ENCODE peak calls at places on chromosome 1, in four cellular contexts. F is mammary epithelial cell; P is fibroblast of pulmonary artery; H is CD4-positive, alpha-beta memory T cell. K is an unnamed sample.

GRCh38 chr1:221740260-221740830 is 1.5 kb downstream of the DUSP10 start:
- DNase-seq in F (peak; percentile 57), P (no peak), H (no peak), K (no peak)

GRCh38 chr1:33893147-33893830 is 29.4 kb downstream of the HMGB4 start:
- DNase-seq in F (no peak), P (peak; percentile 5), H (no peak), K (peak; percentile 86)

GRCh38 chr1:76336951-76337371 is 262.4 kb downstream of the ST6GALNAC3 start:
- DNase-seq in F (no peak), P (peak; percentile 98), H (no peak), K (peak; percentile 92)

GRCh38 chr1:40291293-40291692 is 25.8 kb downstream of the COL9A2 start:
- DNase-seq in F (no peak), P (no peak), H (no peak), K (no peak)

GRCh38 chr1:210499956-210500355 is 171.3 kb downstream of the HHAT start:
- DNase-seq in F (no peak), P (no peak), H (no peak), K (no peak)

GRCh38 chr1:53060580-53060979 is 1.4 kb upstream of the PODN start:
- DNase-seq in F (no peak), P (peak; percentile 62), H (no peak), K (peak; percentile 76)

GRCh38 chr1:63557365-63557987 is 34.2 kb downstream of the EFCAB7 start:
- DNase-seq in F (peak; percentile 24), P (peak; percentile 63), H (no peak), K (peak; percentile 56)

GRCh38 chr1:156048663-156049258 is 4.8 kb downstream of the UBQLN4 start:
- DNase-seq in F (no peak), P (no peak), H (no peak), K (no peak)

GRCh38 chr1:168485048-168485447 is 58.7 kb downstream of the XCL2 start:
- DNase-seq in F (peak; percentile 59), P (peak; percentile 78), H (no peak), K (peak; percentile 68)

GRCh38 chr1:154577346-154578057 is 9.9 kb downstream of the CHRNB2 start:
- DNase-seq in F (no peak), P (no peak), H (no peak), K (no peak)

GRCh38 chr1:109895720-109896504 is 14.7 kb upstream of the CSF1 start:
- DNase-seq in F (no peak), P (peak; percentile 86), H (no peak), K (peak; percentile 71)

GRCh38 chr1:226310637-226311195 is 1.8 kb upstream of the LIN9 start:
- DNase-seq in F (peak; percentile 49), P (no peak), H (no peak), K (no peak)

GRCh38 chr1:240031414-240031813 is 60.3 kb upstream of the FMN2 start:
- DNase-seq in F (no peak), P (peak; percentile 22), H (no peak), K (peak; percentile 68)

GRCh38 chr1:57450981-57451380 is 27.1 kb upstream of the DAB1 start:
- DNase-seq in F (no peak), P (no peak), H (no peak), K (no peak)

GRCh38 chr1:202576816-202577215 is 133.4 kb downstream of the SYT2 start:
- DNase-seq in F (no peak), P (peak; percentile 91), H (no peak), K (peak; percentile 87)

GRCh38 chr1:183363967-183364366 is 54.2 kb downstream of the NMNAT2 start:
- DNase-seq in F (peak; percentile 22), P (peak; percentile 87), H (no peak), K (peak; percentile 59)

GRCh38 chr1:159835366-159835765 is 8.7 kb downstream of the SLAMF8 start:
- DNase-seq in F (no peak), P (no peak), H (no peak), K (no peak)

GRCh38 chr1:10691740-10692125 is 104.7 kb downstream of the CASZ1 start:
- DNase-seq in F (no peak), P (no peak), H (no peak), K (no peak)

GRCh38 chr1:175448467-175448866 is 255.9 kb upstream of the KIAA0040 start:
- DNase-seq in F (no peak), P (no peak), H (no peak), K (no peak)

GRCh38 chr1:178931843-178932551 is 61.1 kb upstream of the ANGPTL1 start:
- DNase-seq in F (no peak), P (peak; percentile 97), H (no peak), K (peak; percentile 93)

GRCh38 chr1:185857447-185857846 is 123.3 kb downstream of the HMCN1 start:
- DNase-seq in F (peak; percentile 14), P (no peak), H (no peak), K (peak; percentile 25)

GRCh38 chr1:175543447-175543846 is 199.9 kb downstream of the TNR start:
- DNase-seq in F (peak; percentile 31), P (no peak), H (no peak), K (no peak)

GRCh38 chr1:240312872-240313271 is 221.2 kb downstream of the FMN2 start:
- DNase-seq in F (no peak), P (peak; percentile 71), H (no peak), K (peak; percentile 98)

GRCh38 chr1:219812491-219813221 is 115.7 kb downstream of the SLC30A10 start:
- DNase-seq in F (peak; percentile 63), P (peak; percentile 82), H (no peak), K (peak; percentile 77)

GRCh38 chr1:145720878-145721671 is 1.8 kb downstream of the CD160 start:
- DNase-seq in F (peak; percentile 44), P (peak; percentile 46), H (peak; percentile 57), K (peak; percentile 55)

GRCh38 chr1:198598796-198599321 is 40.0 kb upstream of the PTPRC start:
- DNase-seq in F (no peak), P (no peak), H (no peak), K (no peak)

GRCh38 chr1:19384772-19385187 is 72.7 kb downstream of the SLC66A1 start:
- DNase-seq in F (no peak), P (no peak), H (no peak), K (no peak)

GRCh38 chr1:36328713-36329112 is 5.3 kb upstream of the EVA1B start:
- DNase-seq in F (no peak), P (no peak), H (no peak), K (peak; percentile 33)

GRCh38 chr1:6348511-6349191 is 44.9 kb downstream of the ACOT7 start:
- DNase-seq in F (peak; percentile 61), P (peak; percentile 81), H (peak; percentile 74), K (peak; percentile 3)

GRCh38 chr1:12630946-12631540 is 12.8 kb upstream of the AADACL4 start:
- DNase-seq in F (no peak), P (no peak), H (no peak), K (peak; percentile 43)

GRCh38 chr1:1167416-1168155 is 6.1 kb upstream of the TTLL10 start:
- DNase-seq in F (no peak), P (no peak), H (no peak), K (no peak)

GRCh38 chr1:1168156-1168450 is 5.6 kb upstream of the TTLL10 start:
- DNase-seq in F (no peak), P (no peak), H (no peak), K (no peak)

GRCh38 chr1:1165900-1166421 is 7.7 kb upstream of the TTLL10 start:
- DNase-seq in F (no peak), P (no peak), H (no peak), K (no peak)

GRCh38 chr1:1165485-1165884 is 8.2 kb upstream of the TTLL10 start:
- DNase-seq in F (no peak), P (no peak), H (no peak), K (no peak)

DNA sequence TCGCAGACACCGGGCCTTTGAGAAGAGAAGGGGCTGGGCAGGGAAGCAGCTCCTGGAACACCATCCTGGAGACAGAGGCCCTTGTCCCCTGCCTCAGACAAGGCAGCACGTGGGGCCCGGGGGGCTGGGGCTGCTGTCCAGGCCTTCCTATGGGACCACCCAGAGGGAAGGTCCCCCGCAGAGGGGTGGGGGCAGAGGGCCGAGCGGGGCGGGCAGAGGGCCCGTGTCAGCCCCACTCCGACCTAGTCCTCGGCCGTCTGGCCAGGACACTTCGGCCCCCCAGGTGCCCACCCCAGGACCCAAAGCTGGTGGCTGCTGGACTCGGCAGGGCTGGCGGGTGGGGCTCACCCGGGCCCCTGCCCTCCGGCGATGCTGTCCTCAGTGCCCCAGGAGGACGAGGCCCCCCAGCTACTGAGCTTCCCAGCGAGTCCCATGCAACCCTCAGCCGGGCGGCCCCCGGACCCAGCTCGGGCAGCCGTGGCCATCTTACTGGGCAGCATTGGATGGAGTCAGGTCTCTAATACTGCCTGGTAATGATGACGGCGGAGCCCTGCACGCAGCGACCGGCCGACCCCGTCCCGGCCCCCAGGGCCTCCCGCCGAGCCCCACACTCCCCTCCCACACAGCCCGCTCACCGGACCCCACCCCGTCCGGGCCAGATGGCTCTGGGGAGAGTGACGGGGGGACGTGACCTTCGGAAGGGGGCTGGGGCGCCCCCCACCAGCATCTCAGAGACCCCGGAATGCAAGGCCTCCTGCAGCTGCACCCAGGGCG is 6.9 kb upstream of the TTLL10 start:
- DNase-seq in F (no peak), P (no peak), H (no peak), K (no peak)
- H3K4me3 ChIP-seq in F (no peak overlapping the region), P (no peak overlapping the region), H (no peak overlapping the region), K (no peak overlapping the region)

GRCh38 chr1:204511366-204511765 is 4.8 kb upstream of the MDM4 start:
- DNase-seq in F (no peak), P (no peak), H (no peak), K (no peak)

GRCh38 chr1:204513117-204513716 is 3.0 kb upstream of the MDM4 start:
- DNase-seq in F (no peak), P (no peak), H (peak; percentile 86), K (no peak)

GRCh38 chr1:204509186-204509635 is 7.0 kb upstream of the MDM4 start:
- DNase-seq in F (peak; percentile 49), P (no peak), H (no peak), K (no peak)

GRCh38 chr1:204516180-204516879 is at the start of gene MDM4:
- DNase-seq in F (peak; percentile 96), P (peak; percentile 98), H (peak; percentile 96), K (peak; percentile 96)

GRCh38 chr1:204514841-204515240 is 1.4 kb upstream of the MDM4 start:
- DNase-seq in F (no peak), P (no peak), H (no peak), K (no peak)
- H3K4me3 ChIP-seq in F (no peak overlapping the region), P (no peak overlapping the region), H (no peak overlapping the region), K (no peak overlapping the region)

DNA sequence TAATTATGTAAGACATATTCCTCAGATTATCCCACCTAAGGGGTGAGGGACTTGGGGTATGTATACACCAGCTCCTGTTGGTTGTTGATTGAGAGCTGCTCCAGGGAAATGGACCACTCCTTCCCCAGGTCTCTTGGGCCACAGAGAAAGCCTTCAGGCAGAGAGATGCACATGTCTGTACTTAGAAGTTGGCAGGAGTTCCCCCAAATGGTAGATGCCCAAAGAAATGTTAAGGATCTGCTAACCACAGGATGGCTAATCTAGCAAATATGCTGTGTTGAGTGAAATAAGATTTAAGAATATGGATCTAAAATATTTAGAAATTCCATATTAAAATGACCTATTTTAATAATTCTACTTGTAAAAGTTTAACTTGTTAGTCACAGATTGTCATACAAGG is 100.8 kb upstream of the DNAH14 start:
- DNase-seq in F (peak; percentile 10), P (no peak), H (no peak), K (peak; percentile 50)
- H3K4me3 ChIP-seq in F (no peak overlapping the region), P (no peak overlapping the region), H (no peak overlapping the region), K (no peak overlapping the region)

GRCh38 chr1:39081266-39082139 is 55.4 kb downstream of the NDUFS5 start:
- DNase-seq in F (no peak), P (no peak), H (no peak), K (no peak)

GRCh38 chr1:39082140-39082799 is 56.1 kb downstream of the NDUFS5 start:
- DNase-seq in F (no peak), P (no peak), H (no peak), K (no peak)

GRCh38 chr1:39082811-39083576 is 56.8 kb downstream of the NDUFS5 start:
- DNase-seq in F (no peak), P (no peak), H (no peak), K (no peak)

GRCh38 chr1:39080884-39081265 is 54.7 kb downstream of the NDUFS5 start:
- DNase-seq in F (no peak), P (no peak), H (no peak), K (no peak)

GRCh38 chr1:39080269-39080826 is 54.2 kb downstream of the NDUFS5 start:
- DNase-seq in F (no peak), P (no peak), H (no peak), K (no peak)
- H3K4me3 ChIP-seq in F (no peak overlapping the region), P (no peak overlapping the region), H (no peak overlapping the region), K (no peak overlapping the region)